ENCODE peak calls at places on chromosomes 11 and 22, in seven cellular contexts. X is A549, C is vagina, E is right lobe of liver, R is transverse colon, T is GM12891, K is stomach. V is an unnamed sample.
A peak's percentile ranks its signal among the peaks of the same experiment; 100 is the strongest.

GRCh38 chr11:76236092-76237026 is 30.1 kb upstream of the WNT11 start:
- DNase-seq in E (no peak), T (peak; percentile 57), C (no peak), X (peak; percentile 90), R (peak; percentile 63), K (peak; percentile 51), V (peak; percentile 65)

GRCh38 chr11:134515081-134515960 is 103.3 kb upstream of the B3GAT1 start:
- DNase-seq in R (peak; percentile 74), X (no peak), K (peak; percentile 16), C (no peak), E (no peak), T (no peak), V (no peak)

GRCh38 chr11:70326365-70326803 is 55.9 kb downstream of the PPFIA1 start:
- DNase-seq in X (no peak), R (peak; percentile 27), C (no peak), K (peak; percentile 24), T (no peak), E (no peak), V (no peak)

GRCh38 chr11:74739546-74740270 is 8.5 kb upstream of the CHRDL2 start:
- DNase-seq in C (no peak), R (peak; percentile 45), K (peak; percentile 57), T (peak; percentile 46), E (peak; percentile 60), X (peak; percentile 87), V (peak; percentile 80)

GRCh38 chr11:87223816-87224215 is 186.1 kb downstream of the TMEM135 start:
- DNase-seq in R (no peak), K (no peak), C (no peak), E (no peak), T (no peak), X (no peak), V (no peak)

GRCh38 chr11:2272241-2272945 is 2.0 kb upstream of the ASCL2 start:
- DNase-seq in K (peak; percentile 14), C (peak; percentile 65), R (no peak), X (no peak), E (no peak), T (no peak), V (no peak)

GRCh38 chr11:65575568-65576231 is at the start of gene EHBP1L1:
- DNase-seq in K (peak; percentile 80), X (peak; percentile 68), T (peak; percentile 92), R (peak; percentile 89), E (peak; percentile 87), C (no peak), V (no peak)

GRCh38 chr11:58957922-58958321 is 18.6 kb downstream of the GLYATL1 start:
- DNase-seq in R (no peak), E (no peak), T (no peak), C (no peak), X (no peak), K (no peak), V (no peak)

GRCh38 chr11:19279455-19279854 is 38.7 kb upstream of the E2F8 start:
- DNase-seq in K (no peak), E (no peak), R (no peak), C (no peak), X (no peak), T (no peak), V (no peak)

GRCh38 chr22:50269573-50270301 is 443 bp downstream of the MAPK11 start:
- DNase-seq in R (no peak), X (no peak), C (no peak), T (no peak), E (no peak), K (no peak), V (peak; percentile 63)

GRCh38 chr22:22465094-22465602 is 43.4 kb downstream of the ZNF280B start:
- DNase-seq in X (no peak), E (no peak), T (no peak), K (no peak), C (no peak), R (no peak), V (no peak)

GRCh38 chr11:9461068-9461759 is 402 bp downstream of the ZNF143 start:
- DNase-seq in X (peak; percentile 82), K (peak; percentile 83), R (peak; percentile 86), E (peak; percentile 87), T (peak; percentile 71), C (peak; percentile 94), V (peak; percentile 75)

GRCh38 chr11:82494988-82495432 is 238.7 kb downstream of the FAM181B start:
- DNase-seq in K (no peak), X (no peak), C (no peak), R (no peak), E (no peak), T (no peak), V (peak; percentile 9)

GRCh38 chr11:32307921-32308320 is 127.4 kb downstream of the WT1 start:
- DNase-seq in X (no peak), K (no peak), R (no peak), E (no peak), T (no peak), C (no peak), V (no peak)

DNA sequence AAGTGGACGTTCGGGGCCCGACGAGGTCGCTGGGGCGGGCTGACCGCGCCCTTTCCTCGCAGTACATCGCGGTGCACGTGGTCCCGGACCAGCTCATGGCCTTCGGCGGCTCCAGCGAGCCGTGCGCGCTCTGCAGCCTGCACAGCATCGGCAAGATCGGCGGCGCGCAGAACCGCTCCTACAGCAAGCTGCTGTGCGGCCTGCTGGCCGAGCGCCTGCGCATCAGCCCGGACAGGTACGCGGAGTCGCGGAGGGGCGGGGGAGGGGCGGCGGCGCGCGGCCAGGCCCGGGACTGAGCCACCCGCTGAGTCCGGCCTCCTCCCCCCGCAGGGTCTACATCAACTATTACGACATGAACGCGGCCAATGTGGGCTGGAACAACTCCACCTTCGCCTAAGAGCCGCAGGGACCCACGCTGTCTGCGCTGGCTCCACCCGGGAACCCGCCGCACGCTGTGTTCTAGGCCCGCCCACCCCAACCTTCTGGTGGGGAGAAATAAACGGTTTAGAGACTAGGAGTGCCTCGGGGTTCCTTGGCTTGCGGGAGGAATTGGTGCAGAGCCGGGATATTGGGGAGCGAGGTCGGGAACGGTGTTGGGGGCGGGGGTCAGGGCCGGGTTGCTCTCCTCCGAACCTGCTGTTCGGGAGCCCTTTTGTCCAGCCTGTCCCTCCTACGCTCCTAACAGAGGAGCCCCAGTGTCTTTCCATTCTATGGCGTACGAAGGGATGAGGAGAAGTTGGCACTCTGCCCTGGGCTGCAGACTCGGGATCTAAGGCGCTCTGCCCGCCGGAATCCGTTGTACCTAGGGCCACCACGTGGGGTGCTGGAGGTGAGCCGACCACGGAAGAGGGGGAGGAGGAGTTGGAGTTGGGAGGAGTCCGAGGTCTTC is 771 bp downstream of the MIF start:
- DNase-seq in T (peak; percentile 86), K (peak; percentile 80), R (peak; percentile 86), E (peak; percentile 79), X (peak; percentile 72), C (no peak), V (no peak)
- TF ChIP-seq POLR2A in T (no peak), K (no peak), R (no peak), E (no peak), X (peak; percentile 27), C (no peak), V (no peak)

GRCh38 chr11:102604875-102605274 is 20.3 kb downstream of the MMP20 start:
- DNase-seq in K (no peak), X (no peak), T (no peak), R (no peak), C (no peak), E (no peak), V (no peak)

GRCh38 chr11:102600666-102601065 is 24.5 kb downstream of the MMP20 start:
- DNase-seq in K (no peak), T (no peak), C (no peak), X (peak; percentile 4), E (no peak), R (no peak), V (no peak)

GRCh38 chr11:102603576-102603975 is 21.6 kb downstream of the MMP20 start:
- DNase-seq in K (no peak), X (no peak), R (no peak), T (no peak), E (no peak), C (no peak), V (no peak)

GRCh38 chr11:102604011-102604410 is 21.1 kb downstream of the MMP20 start:
- DNase-seq in R (no peak), X (no peak), C (no peak), E (no peak), K (no peak), T (no peak), V (no peak)

GRCh38 chr11:102603091-102603490 is 22.0 kb downstream of the MMP20 start:
- DNase-seq in R (no peak), E (no peak), C (no peak), K (no peak), T (no peak), X (no peak), V (peak; percentile 6)
- TF ChIP-seq POLR2A in R (no peak), E (no peak), C (no peak), K (no peak), T (no peak), X (no peak), V (no peak)

GRCh38 chr22:38481871-38482332 is 14.0 kb downstream of the KDELR3 start:
- DNase-seq in C (no peak), X (no peak), R (no peak), E (no peak), K (no peak), T (no peak), V (no peak)

GRCh38 chr22:38481162-38481870 is 13.4 kb downstream of the KDELR3 start:
- DNase-seq in C (no peak), E (no peak), K (no peak), T (no peak), R (no peak), X (no peak), V (no peak)

GRCh38 chr22:38485783-38486182 is 17.9 kb downstream of the KDELR3 start:
- DNase-seq in R (no peak), C (no peak), X (no peak), T (no peak), K (no peak), E (peak; percentile 36), V (no peak)

GRCh38 chr22:38482662-38483308 is 14.9 kb downstream of the KDELR3 start:
- DNase-seq in C (no peak), T (no peak), X (no peak), E (no peak), K (no peak), R (no peak), V (no peak)

GRCh38 chr22:38484244-38484643 is 16.3 kb downstream of the KDELR3 start:
- DNase-seq in K (no peak), X (no peak), E (no peak), C (no peak), T (no peak), R (no peak), V (no peak)
- TF ChIP-seq POLR2A in K (no peak), X (no peak), E (no peak), C (no peak), T (peak; percentile 66), R (no peak), V (no peak)

GRCh38 chr22:41382610-41383009 is 868 bp downstream of the TEF start:
- DNase-seq in R (no peak), T (no peak), E (no peak), X (no peak), C (no peak), K (no peak), V (no peak)

GRCh38 chr22:41383085-41383484 is 1.3 kb downstream of the TEF start:
- DNase-seq in C (no peak), E (no peak), T (no peak), K (no peak), X (no peak), R (no peak), V (no peak)

GRCh38 chr22:41381329-41382097 is at the start of gene TEF:
- DNase-seq in C (peak; percentile 99), X (peak; percentile 97), K (peak; percentile 99), E (peak; percentile 99), R (peak; percentile 99), T (peak; percentile 99), V (peak; percentile 92)

GRCh38 chr22:41382098-41382578 is 396 bp downstream of the TEF start:
- DNase-seq in E (peak; percentile 77), C (peak; percentile 94), R (peak; percentile 74), T (peak; percentile 80), K (peak; percentile 66), X (peak; percentile 53), V (peak; percentile 51)

GRCh38 chr22:41380993-41381328 is 781 bp upstream of the TEF start:
- DNase-seq in X (peak; percentile 37), E (no peak), T (no peak), C (peak; percentile 97), R (peak; percentile 74), K (peak; percentile 77), V (peak; percentile 68)
- TF ChIP-seq POLR2A in X (no peak), E (peak; percentile 32), T (no peak), C (peak; percentile 74), R (peak; percentile 79), K (no peak), V (no peak)

V was measured in H54.